ENCODE peak calls at places on chromosomes 6 and 20, in five cellular contexts. J, P, L, T and H are unnamed samples.

GRCh38 chr6:53979468-53980067 is 131.7 kb upstream of the MLIP start:
- DNase-seq in J (no peak), P (no peak), L (no peak), T (peak), H (peak)

GRCh38 chr6:31558631-31559500 is 11.5 kb downstream of the NFKBIL1 start:
- DNase-seq in J (peak), P (peak), L (no peak), T (no peak), H (no peak)

GRCh38 chr6:147564556-147564955 is 56.1 kb downstream of the SAMD5 start:
- DNase-seq in J (no peak), P (no peak), L (no peak), T (no peak), H (no peak)

GRCh38 chr6:21767891-21768659 is 174.5 kb downstream of the SOX4 start:
- DNase-seq in J (no peak), P (no peak), L (no peak), T (no peak), H (no peak)

GRCh38 chr20:38962898-38963484 is 847 bp downstream of the DHX35 start:
- DNase-seq in J (no peak), P (no peak), L (no peak), T (no peak), H (no peak)

GRCh38 chr6:84798257-84798656 is 33.9 kb upstream of the TBX18 start:
- DNase-seq in J (no peak), P (no peak), L (no peak), T (no peak), H (no peak)

GRCh38 chr6:44353336-44353735 is 10.9 kb downstream of the SPATS1 start:
- DNase-seq in J (no peak), P (no peak), L (no peak), T (no peak), H (no peak)

GRCh38 chr6:119076173-119076965 is 2.1 kb downstream of the FAM184A start:
- DNase-seq in J (no peak), P (no peak), L (no peak), T (no peak), H (no peak)

GRCh38 chr6:106973841-106974336 is 640 bp downstream of the CD24 start:
- DNase-seq in J (no peak), P (no peak), L (no peak), T (peak), H (peak)

GRCh38 chr6:71419217-71419953 is 130.8 kb downstream of the OGFRL1 start:
- DNase-seq in J (no peak), P (peak), L (no peak), T (no peak), H (peak)